ENCODE peak calls at places on chromosomes 6 and 20, in seven cellular contexts. V is AG10803, K is lung, I is Peyer's patch, J is mesothelial cell of epicardium, N is upper lobe of right lung, T is Calu3. E is an unnamed sample.
A peak's percentile ranks its signal among the peaks of the same experiment; 100 is the strongest.

GRCh38 chr6:130412556-130413290 is 46.9 kb downstream of the TMEM200A start:
- DNase-seq in V (peak; percentile 83), K (no peak), I (no peak), J (no peak), N (no peak), T (no peak), E (no peak)

GRCh38 chr6:125365230-125365629 is 63.5 kb upstream of the HDDC2 start:
- DNase-seq in V (no peak), K (no peak), I (no peak), J (no peak), N (no peak), T (no peak), E (no peak)

GRCh38 chr20:33899106-33899505 is 88.0 kb downstream of the CHMP4B start:
- DNase-seq in V (no peak), K (no peak), I (no peak), J (no peak), N (no peak), T (no peak), E (no peak)

GRCh38 chr6:122770835-122771601 is 8.5 kb upstream of the FABP7 start:
- DNase-seq in V (no peak), K (no peak), I (no peak), J (no peak), N (no peak), T (no peak), E (no peak)

GRCh38 chr20:46544576-46544975 is 5.9 kb downstream of the OCSTAMP start:
- DNase-seq in V (no peak), K (no peak), I (no peak), J (no peak), N (no peak), T (no peak), E (no peak)

GRCh38 chr6:81708306-81708705 is 44.2 kb downstream of the TENT5A start:
- DNase-seq in V (no peak), K (no peak), I (no peak), J (no peak), N (no peak), T (no peak), E (no peak)

GRCh38 chr6:14092301-14092700 is 25.3 kb upstream of the CD83 start:
- DNase-seq in V (no peak), K (no peak), I (no peak), J (no peak), N (no peak), T (no peak), E (no peak)

GRCh38 chr6:130882370-130882769 is 55.2 kb downstream of the SMLR1 start:
- DNase-seq in V (no peak), K (no peak), I (no peak), J (no peak), N (no peak), T (no peak), E (no peak)

GRCh38 chr6:152532556-152533422 is 104.4 kb downstream of the SYNE1 start:
- DNase-seq in V (no peak), K (no peak), I (no peak), J (no peak), N (no peak), T (no peak), E (no peak)

GRCh38 chr6:150831577-150831976 is 33.9 kb upstream of the MTHFD1L start:
- DNase-seq in V (no peak), K (no peak), I (no peak), J (no peak), N (no peak), T (no peak), E (no peak)

GRCh38 chr6:49563006-49563886 is 12.8 kb downstream of the C6orf141 start:
- DNase-seq in V (no peak), K (no peak), I (no peak), J (no peak), N (no peak), T (no peak), E (no peak)

GRCh38 chr20:41654884-41655283 is 36.7 kb upstream of the CHD6 start:
- DNase-seq in V (peak; percentile 10), K (no peak), I (no peak), J (peak; percentile 34), N (no peak), T (peak; percentile 15), E (no peak)

GRCh38 chr6:32086661-32087573 is 22.2 kb downstream of the TNXB start:
- DNase-seq in V (peak; percentile 83), K (no peak), I (no peak), J (no peak), N (no peak), T (peak; percentile 36), E (no peak)

GRCh38 chr6:138752017-138752416 is 21.6 kb upstream of the CCDC28A start:
- DNase-seq in V (no peak), K (no peak), I (no peak), J (no peak), N (no peak), T (no peak), E (no peak)

GRCh38 chr20:58021481-58021880 is 207.0 kb downstream of the ANKRD60 start:
- DNase-seq in V (peak; percentile 28), K (no peak), I (peak; percentile 33), J (no peak), N (no peak), T (no peak), E (no peak)

GRCh38 chr6:142810952-142811514 is 133.9 kb downstream of the HIVEP2 start:
- DNase-seq in V (peak; percentile 79), K (no peak), I (no peak), J (no peak), N (no peak), T (no peak), E (no peak)

GRCh38 chr6:126066068-126067048 is 80.0 kb downstream of the TRMT11 start:
- DNase-seq in V (peak; percentile 49), K (no peak), I (no peak), J (no peak), N (no peak), T (no peak), E (no peak)

DNA sequence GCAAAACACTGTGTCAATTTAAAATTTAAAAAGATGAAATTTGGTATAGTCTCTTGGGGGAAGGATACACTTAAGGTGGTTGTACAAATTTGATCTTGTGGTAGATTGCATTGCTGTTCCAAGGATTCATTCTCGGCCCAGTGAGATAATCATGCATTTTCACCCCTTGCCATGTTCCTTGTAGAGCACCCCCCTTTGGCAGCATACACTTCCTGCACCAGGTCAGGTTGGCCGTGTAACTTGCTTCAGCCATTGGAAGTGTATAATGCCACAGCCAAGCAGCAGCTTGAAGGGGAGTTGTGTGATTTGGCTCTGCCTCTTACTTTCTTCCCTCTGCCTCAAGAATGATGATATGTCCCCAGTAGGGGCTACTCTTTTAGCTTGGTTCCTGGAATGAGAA is 21.9 kb downstream of the CCN2 start:
- DNase-seq in V (no peak), K (no peak), I (no peak), J (no peak), N (no peak), T (no peak), E (no peak)
- TF ChIP-seq CTCF in V (no peak), K (no peak), I (no peak), J (no peak), N (peak; percentile 6), T (no peak), E (no peak)

DNA sequence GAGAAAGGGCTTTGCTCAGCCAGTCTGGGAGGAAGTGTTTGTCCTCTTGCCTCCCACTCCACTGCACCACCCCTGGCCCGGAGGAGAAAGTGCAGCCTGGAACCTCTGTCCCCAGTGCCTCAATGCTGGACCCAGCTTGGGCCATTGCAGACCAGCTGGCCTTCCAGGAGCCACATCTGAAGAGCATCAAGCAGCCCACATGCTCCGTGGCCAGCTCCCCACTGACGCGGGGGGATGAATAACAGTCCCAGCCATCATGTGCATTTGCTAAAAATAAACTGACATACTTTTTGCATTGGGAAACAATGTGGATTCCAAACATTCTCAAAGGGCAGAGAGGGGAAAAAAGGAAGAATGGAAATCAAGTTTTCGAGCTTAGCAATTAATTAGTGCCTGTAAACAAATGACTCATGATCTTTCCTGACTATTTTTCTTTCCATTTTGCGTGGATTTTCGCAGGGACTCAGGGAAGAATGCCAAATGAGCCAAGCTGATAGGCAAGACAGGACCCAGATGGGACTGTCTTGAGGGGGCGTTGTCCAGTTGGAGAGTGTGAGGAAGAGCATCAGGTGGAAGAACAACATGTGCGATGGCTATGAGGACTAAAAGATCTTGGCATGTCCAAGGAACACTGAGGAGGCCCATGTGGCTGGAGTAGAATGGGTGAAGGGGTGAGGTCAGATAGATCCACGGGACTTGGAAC is 34.1 kb downstream of the CEBPB start:
- DNase-seq in V (peak; percentile 98), K (peak; percentile 54), I (peak; percentile 49), J (no peak), N (peak; percentile 88), T (no peak), E (peak; percentile 65)
- TF ChIP-seq CTCF in V (peak; percentile 51), K (no peak), I (no peak), J (no peak), N (peak; percentile 50), T (no peak), E (no peak)

GRCh38 chr20:62364911-62365736 is 2.0 kb downstream of the LAMA5 start:
- DNase-seq in V (no peak), K (peak; percentile 70), I (no peak), J (no peak), N (peak; percentile 87), T (peak; percentile 55), E (peak; percentile 17)

GRCh38 chr20:62361799-62362589 is 5.1 kb downstream of the LAMA5 start:
- DNase-seq in V (no peak), K (peak; percentile 88), I (no peak), J (no peak), N (peak; percentile 90), T (peak; percentile 96), E (no peak)

GRCh38 chr20:62363920-62364851 is 2.9 kb downstream of the LAMA5 start:
- DNase-seq in V (no peak), K (no peak), I (no peak), J (no peak), N (peak; percentile 68), T (peak; percentile 75), E (peak; percentile 13)

GRCh38 chr20:62362590-62362940 is 4.5 kb downstream of the LAMA5 start:
- DNase-seq in V (no peak), K (no peak), I (no peak), J (no peak), N (no peak), T (no peak), E (peak; percentile 7)

DNA sequence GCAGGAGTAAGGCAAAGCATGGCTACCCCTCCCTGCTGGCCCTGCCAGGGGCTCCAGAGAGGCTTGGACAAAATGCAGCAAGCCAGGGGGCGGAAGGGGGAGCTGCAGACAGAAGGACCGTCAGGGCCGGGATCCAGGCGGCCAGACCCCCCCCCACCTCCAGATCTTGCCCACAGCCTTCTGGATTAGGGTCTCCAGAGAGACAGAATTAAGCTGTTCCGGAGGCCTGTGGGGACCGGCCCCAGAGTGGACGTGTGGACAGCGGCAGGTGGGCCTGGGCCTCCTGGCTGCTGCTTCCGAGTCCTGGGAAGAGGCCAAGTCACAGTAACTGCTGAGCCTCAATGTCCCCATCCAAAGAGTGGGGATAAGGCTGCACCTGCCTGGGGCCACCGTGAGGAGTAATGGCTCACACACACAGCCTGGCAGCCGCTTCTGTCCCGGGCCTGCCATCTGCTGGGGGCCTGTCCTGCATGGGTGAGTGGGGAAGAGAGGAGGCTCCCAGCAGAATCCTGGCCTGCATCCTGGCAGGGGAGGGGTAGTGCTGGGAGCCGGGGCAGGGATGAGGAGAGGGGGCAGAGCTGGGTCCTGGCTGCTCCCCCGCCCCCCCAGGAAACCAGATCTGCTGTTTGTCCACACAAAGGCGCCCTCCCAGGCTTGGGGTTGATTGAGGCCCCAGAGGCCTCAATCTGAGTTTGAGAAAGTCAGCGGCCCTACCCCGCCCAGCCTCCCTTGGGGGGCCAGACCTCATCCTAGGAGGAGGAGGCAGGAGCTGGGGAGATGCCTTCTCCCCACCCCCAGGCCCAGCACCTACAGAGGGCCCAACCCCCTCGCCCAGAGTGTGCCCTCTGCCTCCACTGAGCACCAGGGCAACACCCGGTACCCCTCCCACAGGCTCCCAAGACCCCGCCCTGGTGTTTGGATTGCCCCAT is 3.9 kb downstream of the LAMA5 start:
- DNase-seq in V (no peak), K (no peak), I (no peak), J (no peak), N (peak; percentile 63), T (peak; percentile 62), E (peak; percentile 27)
- TF ChIP-seq CTCF in V (no peak), K (no peak), I (no peak), J (no peak), N (no peak), T (no peak), E (no peak)

GRCh38 chr6:1336246-1336843 is 24.4 kb downstream of the FOXQ1 start:
- DNase-seq in V (no peak), K (peak; percentile 67), I (peak; percentile 51), J (no peak), N (no peak), T (peak; percentile 73), E (peak; percentile 69)
- TF ChIP-seq CTCF in V (peak; percentile 33), K (peak; percentile 10), I (no peak), J (no peak), N (peak; percentile 30), T (peak; percentile 58), E (peak; percentile 78)